ENCODE peak calls at places on chromosomes 16 and 17, in ten cellular contexts. U is lower lobe of right lung; S is tibial artery; W is gastrocnemius medialis; H is IMR-90; A is effector memory CD4-positive, alpha-beta T cell; I is endodermal cell; J is stomach; E is hepatocyte; R is left lung. N is an unnamed sample.
A peak's percentile ranks its signal among the peaks of the same experiment; 100 is the strongest.

GRCh38 chr17:61755078-61755477 is 108.2 kb downstream of the BRIP1 start:
- DNase-seq in E (no peak), A (no peak), J (no peak), U (no peak), I (no peak), H (no peak), W (no peak), R (no peak), S (no peak), N (no peak)

GRCh38 chr17:7530294-7530900 is 18.5 kb upstream of the TNFSF12 start:
- DNase-seq in A (no peak), I (no peak), S (no peak), W (no peak), R (no peak), H (no peak), J (no peak), U (no peak), E (no peak), N (no peak)

GRCh38 chr17:3554440-3554839 is 3.2 kb downstream of the TRPV3 start:
- DNase-seq in E (no peak), H (no peak), I (no peak), S (no peak), W (no peak), A (no peak), J (no peak), R (no peak), U (no peak), N (no peak)

GRCh38 chr17:956905-957304 is 22.7 kb downstream of the NXN start:
- DNase-seq in R (no peak), J (no peak), I (peak; percentile 50), W (peak; percentile 35), U (no peak), S (no peak), H (no peak), E (peak; percentile 69), A (no peak), N (no peak)

GRCh38 chr17:19553036-19553435 is 19.4 kb downstream of the SLC47A1 start:
- DNase-seq in U (no peak), H (no peak), J (no peak), S (no peak), W (no peak), A (no peak), I (peak; percentile 33), R (no peak), E (no peak), N (no peak)

GRCh38 chr17:50956750-50957523 is 90.8 kb upstream of the TOB1 start:
- DNase-seq in W (peak; percentile 76), S (peak; percentile 83), J (peak; percentile 69), R (no peak), E (peak; percentile 78), A (peak; percentile 44), U (peak; percentile 72), I (peak; percentile 95), H (peak; percentile 54), N (no peak)

GRCh38 chr17:50945779-50946222 is 79.6 kb upstream of the TOB1 start:
- DNase-seq in R (peak; percentile 28), U (no peak), J (no peak), E (no peak), A (no peak), H (no peak), I (peak; percentile 50), S (peak; percentile 33), W (no peak), N (no peak)

GRCh38 chr17:63623786-63624185 is 1.6 kb downstream of the MAP3K3 start:
- DNase-seq in A (no peak), W (no peak), U (no peak), S (no peak), R (no peak), E (no peak), H (no peak), I (no peak), J (no peak), N (no peak)

GRCh38 chr17:2549392-2550211 is 37.9 kb upstream of the METTL16 start:
- DNase-seq in J (no peak), I (peak; percentile 66), U (no peak), W (no peak), A (no peak), E (no peak), R (no peak), S (no peak), H (no peak), N (no peak)

GRCh38 chr17:2547176-2547575 is 35.5 kb upstream of the METTL16 start:
- DNase-seq in S (no peak), H (peak; percentile 7), U (no peak), R (no peak), I (no peak), W (no peak), J (no peak), A (no peak), E (peak; percentile 32), N (no peak)

GRCh38 chr17:2551928-2552327 is 40.2 kb upstream of the METTL16 start:
- DNase-seq in U (no peak), J (no peak), I (peak; percentile 71), S (no peak), R (no peak), H (no peak), W (no peak), E (no peak), A (no peak), N (no peak)

DNA sequence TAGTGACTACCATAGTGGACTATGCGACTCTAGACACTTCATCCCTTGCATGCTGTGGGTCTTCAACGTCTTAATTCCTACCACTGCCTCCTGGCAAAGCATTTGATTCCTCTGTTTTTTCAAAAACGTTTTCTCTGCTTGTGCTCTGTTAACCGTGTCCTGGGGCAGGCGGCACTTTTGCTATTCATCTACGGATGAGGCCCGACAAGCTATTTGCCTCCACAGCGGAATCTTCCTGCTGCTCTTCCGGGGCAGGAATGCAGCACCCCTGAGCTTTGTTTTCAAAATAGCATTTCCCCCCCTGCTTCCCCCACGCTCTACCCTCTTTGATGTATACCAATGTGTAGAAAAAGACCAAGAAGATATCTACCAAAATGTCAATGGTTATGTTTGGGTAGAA is 39.8 kb upstream of the METTL16 start:
- DNase-seq in H (no peak), S (no peak), W (no peak), J (no peak), R (no peak), E (no peak), I (peak; percentile 81), U (no peak), A (no peak), N (no peak)
- H3K27ac ChIP-seq in H (no peak overlapping the region), S (no peak overlapping the region), W (no peak overlapping the region), J (no peak overlapping the region), R (no peak overlapping the region), E (no peak overlapping the region), I (peak overlapping the region; percentile 75), U (no peak overlapping the region), A (no peak overlapping the region), N (no peak overlapping the region)

DNA sequence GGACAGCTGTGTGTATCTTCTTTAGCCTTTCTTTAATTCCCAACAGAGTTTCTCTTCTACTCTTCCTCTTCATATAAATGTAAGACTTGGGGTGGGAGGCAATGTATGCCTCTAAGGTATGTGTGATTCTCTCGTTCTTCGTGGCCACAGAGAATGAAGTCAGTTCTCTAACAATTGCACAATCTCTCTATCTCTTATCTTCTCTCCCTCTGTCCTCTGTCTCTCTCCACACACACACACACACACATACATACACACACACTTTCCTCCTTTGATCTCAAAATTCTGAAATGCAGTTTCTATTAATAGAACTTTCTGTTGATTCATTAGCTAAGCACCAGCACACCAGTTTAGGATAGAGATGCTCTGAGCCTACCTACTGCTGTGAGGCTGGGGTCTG is 615.7 kb upstream of the SALL1 start:
- DNase-seq in R (no peak), W (no peak), E (no peak), A (no peak), U (no peak), J (no peak), I (no peak), H (peak; percentile 13), S (no peak), N (peak; percentile 31)
- H3K27me3 ChIP-seq in R (peaks cover 9% of the 10 kb centered on the region), W (no peaks in the 10 kb centered on the region), E (peaks cover 36% of the 10 kb centered on the region), A (no peaks in the 10 kb centered on the region), U (no peaks in the 10 kb centered on the region), J (no peaks in the 10 kb centered on the region), I (peaks cover 26% of the 10 kb centered on the region), H (no peaks in the 10 kb centered on the region), S (peaks cover 6% of the 10 kb centered on the region), N (no peaks in the 10 kb centered on the region)

GRCh38 chr16:28924399-28924761 is 658 bp downstream of the RABEP2 start:
- DNase-seq in E (no peak), H (no peak), J (no peak), S (no peak), A (no peak), R (no peak), W (no peak), U (no peak), I (no peak), N (no peak)

GRCh38 chr16:28924762-28925385 is at the start of gene RABEP2:
- DNase-seq in W (peak; percentile 89), S (peak; percentile 93), I (peak; percentile 100), R (peak; percentile 98), U (peak; percentile 96), E (peak; percentile 99), H (peak; percentile 78), A (peak; percentile 87), J (peak; percentile 100), N (peak; percentile 97)

GRCh38 chr16:28925386-28926228 is 569 bp upstream of the RABEP2 start:
- DNase-seq in U (peak; percentile 79), R (no peak), W (peak; percentile 66), I (no peak), J (peak; percentile 62), A (peak; percentile 74), E (peak; percentile 83), H (peak; percentile 68), S (peak; percentile 85), N (peak; percentile 95)

GRCh38 chr16:28923231-28923587 is 1.8 kb downstream of the RABEP2 start:
- DNase-seq in J (no peak), U (no peak), H (no peak), R (no peak), S (no peak), E (no peak), A (no peak), I (no peak), W (no peak), N (no peak)

DNA sequence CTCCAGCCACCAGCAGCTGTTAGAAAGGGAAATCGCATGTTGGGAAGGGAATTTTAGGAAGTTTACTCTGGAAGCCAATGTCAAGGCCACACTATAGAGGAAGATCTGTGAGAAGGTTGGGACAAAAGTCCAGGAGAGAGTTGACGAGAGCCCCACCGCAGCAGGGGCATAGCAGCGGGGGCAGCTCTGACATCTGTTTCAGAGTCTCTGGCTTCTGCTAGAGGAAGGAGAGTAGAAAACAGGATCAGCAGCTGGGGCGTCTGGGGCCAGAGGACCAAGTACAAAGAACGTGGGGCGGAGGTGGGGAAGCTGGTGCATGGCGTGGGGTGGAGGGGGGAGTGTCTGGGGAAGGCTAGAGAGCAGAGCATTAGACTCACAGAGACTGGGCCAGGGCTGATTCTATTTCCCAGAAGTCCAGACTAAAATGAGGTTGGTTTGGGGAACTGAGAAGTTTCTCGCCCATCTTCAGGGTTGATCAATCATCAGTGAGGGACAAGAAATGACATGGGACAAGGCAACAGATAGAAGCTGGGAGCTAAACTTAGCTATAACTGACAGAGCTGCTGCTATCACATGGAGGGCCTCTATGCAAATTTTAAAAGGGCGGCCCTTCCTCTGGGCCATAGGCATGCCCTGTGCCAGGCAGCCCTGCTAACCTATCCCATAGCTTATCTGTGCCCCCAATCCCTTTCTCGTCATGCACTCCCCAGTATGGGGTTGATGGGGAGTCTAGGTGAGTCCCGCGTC is 1.2 kb downstream of the RABEP2 start:
- DNase-seq in I (no peak), U (no peak), E (peak; percentile 57), W (no peak), R (no peak), J (peak; percentile 29), A (no peak), H (no peak), S (no peak), N (no peak)
- H3K4me3 ChIP-seq in I (peak overlapping the region; percentile 86), U (peak overlapping the region; percentile 85), E (no peak overlapping the region), W (no peak overlapping the region), R (peak overlapping the region; percentile 76), J (peak overlapping the region; percentile 66), A (no peak overlapping the region), H (no peak overlapping the region), S (peak overlapping the region; percentile 86), N (peak overlapping the region; percentile 78)

DNA sequence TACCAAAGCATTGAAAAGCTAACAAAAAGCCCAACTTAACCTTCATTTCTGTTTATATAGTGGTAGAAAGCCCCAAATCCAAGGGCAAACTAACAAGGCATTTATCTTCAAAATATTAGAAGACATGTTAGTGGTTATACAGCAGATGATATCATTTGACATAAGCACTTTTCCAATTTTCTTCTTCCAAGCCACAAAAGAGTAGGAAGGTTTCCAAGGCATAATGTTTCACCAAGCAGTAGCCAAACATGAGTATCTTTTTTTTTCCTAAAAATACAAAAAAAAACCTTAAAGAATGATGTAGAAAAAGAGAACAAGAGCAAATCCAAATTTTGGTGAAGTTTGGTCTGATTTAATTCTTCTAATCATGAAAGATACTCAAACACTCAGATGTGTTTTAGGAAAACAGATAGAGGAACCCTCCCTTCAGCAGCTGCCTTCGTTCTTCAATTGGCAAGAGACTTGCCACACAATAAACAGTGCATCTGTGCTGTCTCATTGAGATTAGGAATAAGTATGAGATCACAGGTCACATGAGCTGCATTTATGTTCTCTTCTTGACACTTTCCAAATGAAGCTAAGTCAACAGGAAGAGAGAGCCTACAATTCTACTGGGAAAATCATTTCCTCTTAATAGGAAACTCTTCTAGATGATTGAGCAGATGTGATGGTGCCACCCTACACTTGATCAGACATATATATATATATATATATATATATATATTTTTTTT is 106.7 kb downstream of the TTC19 start:
- DNase-seq in I (no peak), U (no peak), H (peak; percentile 79), E (peak; percentile 34), R (no peak), A (no peak), S (no peak), J (no peak), W (no peak), N (no peak)
- H3K27ac ChIP-seq in I (no peak overlapping the region), U (no peak overlapping the region), H (no peak overlapping the region), E (peak overlapping the region; percentile 3), R (peak overlapping the region; percentile 7), A (no peak overlapping the region), S (no peak overlapping the region), J (no peak overlapping the region), W (peak overlapping the region; percentile 60), N (peak overlapping the region; percentile 52)

N was measured in esophagus muscularis mucosa.